ENCODE peak calls at places on chromosomes 5 and 9, in four cellular contexts. G is colonic mucosa, D is K562, H is fibroblast of lung. S is an unnamed sample.

GRCh38 chr5:66538531-66538930 is 57.7 kb upstream of the MAST4 start:
- DNase-seq in D (no peak), H (peak), G (no peak), S (no peak)

GRCh38 chr9:136047076-136047774 is 47.9 kb downstream of the NACC2 start:
- DNase-seq in D (no peak), H (no peak), G (no peak), S (no peak)

GRCh38 chr9:35431467-35431866 is 58.4 kb upstream of the RUSC2 start:
- DNase-seq in G (no peak), D (no peak), H (no peak), S (no peak)

GRCh38 chr9:71285191-71285656 is 163.8 kb upstream of the TRPM3 start:
- DNase-seq in D (peak), G (peak), H (peak), S (peak)

GRCh38 chr9:92350129-92350739 is 24.5 kb downstream of the CENPP start:
- DNase-seq in D (no peak), G (no peak), H (peak), S (no peak)

GRCh38 chr5:8418049-8418426 is 549.1 kb downstream of the MTRR start:
- DNase-seq in G (no peak), D (no peak), H (no peak), S (no peak)

GRCh38 chr5:107831612-107832395 is 161.1 kb upstream of the EFNA5 start:
- DNase-seq in G (no peak), D (no peak), H (peak), S (no peak)

GRCh38 chr9:119027901-119028699 is 341.1 kb downstream of the BRINP1 start:
- DNase-seq in G (no peak), H (no peak), D (peak), S (no peak)

GRCh38 chr9:80698725-80699124 is 990.6 kb downstream of the TLE1 start:
- DNase-seq in D (no peak), H (peak), G (no peak), S (no peak)

GRCh38 chr5:2746642-2747041 is 4.8 kb downstream of the IRX2 start:
- DNase-seq in G (no peak), H (peak), D (no peak), S (no peak)

GRCh38 chr9:130058887-130059286 is 5.2 kb downstream of the GPR107 start:
- DNase-seq in H (no peak), D (no peak), G (peak), S (no peak)

GRCh38 chr9:133417541-133418461 is at the start of gene REXO4:
- DNase-seq in G (peak), D (peak), H (peak), S (peak)

GRCh38 chr5:485113-485942 is 38.9 kb downstream of the SLC9A3 start:
- DNase-seq in H (no peak), G (no peak), D (no peak), S (no peak)

GRCh38 chr5:179815491-179816249 is 5.0 kb upstream of the SQSTM1 start:
- DNase-seq in G (no peak), D (no peak), H (no peak), S (no peak)

GRCh38 chr9:8186553-8186952 is 387.0 kb upstream of the DMAC1 start:
- DNase-seq in G (no peak), D (peak), H (no peak), S (no peak)

GRCh38 chr5:113989913-113990305 is 372.0 kb upstream of the KCNN2 start:
- DNase-seq in H (peak), G (no peak), D (no peak), S (no peak)

DNA sequence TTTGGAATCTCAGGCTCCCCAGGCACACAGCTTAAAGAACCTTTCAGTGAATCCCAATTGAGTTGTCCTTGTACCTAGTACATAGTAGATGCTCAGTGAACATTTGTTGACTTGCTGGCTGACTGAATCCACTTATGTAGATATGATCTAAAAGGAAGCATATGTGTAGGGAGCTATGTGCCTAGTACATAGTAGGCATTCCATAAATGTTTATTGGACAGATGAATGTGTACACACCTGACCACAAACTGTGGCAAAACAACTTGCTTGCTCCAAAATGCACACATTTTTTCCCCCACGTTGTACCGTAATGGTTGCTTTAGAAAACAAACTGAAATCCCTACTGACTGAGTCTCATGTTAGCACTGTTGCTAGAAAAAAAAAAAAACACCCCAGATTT is 80.2 kb upstream of the IL12B start:
- DNase-seq in H (peak), G (no peak), D (no peak), S (no peak)
- H3K9ac ChIP-seq in H (no peak), G (no peak), D (no peak), S (no peak)

DNA sequence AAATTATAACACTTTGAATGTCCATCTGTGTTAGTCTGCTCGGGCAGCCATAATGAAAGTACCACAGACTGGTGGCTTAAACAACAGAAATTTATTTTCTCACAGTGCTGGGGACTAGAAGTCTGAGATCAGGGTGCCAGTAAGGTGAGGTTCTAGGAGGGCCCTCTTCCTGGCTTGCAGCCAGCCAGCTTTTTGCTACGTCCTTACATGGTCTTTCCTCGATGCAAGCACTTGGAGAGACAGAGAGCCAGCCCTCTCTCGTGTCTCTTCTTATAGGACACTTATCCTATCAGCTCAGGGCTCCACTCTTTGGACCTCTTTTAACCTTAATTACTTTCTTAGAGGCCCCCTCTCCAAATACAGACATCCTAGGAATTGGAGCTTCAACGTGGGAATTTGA is 351.8 kb downstream of the SPOCK1 start:
- DNase-seq in H (no peak), G (no peak), D (no peak), S (no peak)
- H3K9ac ChIP-seq in H (no peak), G (no peak), D (no peak), S (no peak)

GRCh38 chr5:111016801-111017200 is 54.7 kb upstream of the TSLP start:
- DNase-seq in G (no peak), D (no peak), H (peak), S (no peak)
- H3K9ac ChIP-seq in G (no peak), D (no peak), H (no peak), S (no peak)

DNA sequence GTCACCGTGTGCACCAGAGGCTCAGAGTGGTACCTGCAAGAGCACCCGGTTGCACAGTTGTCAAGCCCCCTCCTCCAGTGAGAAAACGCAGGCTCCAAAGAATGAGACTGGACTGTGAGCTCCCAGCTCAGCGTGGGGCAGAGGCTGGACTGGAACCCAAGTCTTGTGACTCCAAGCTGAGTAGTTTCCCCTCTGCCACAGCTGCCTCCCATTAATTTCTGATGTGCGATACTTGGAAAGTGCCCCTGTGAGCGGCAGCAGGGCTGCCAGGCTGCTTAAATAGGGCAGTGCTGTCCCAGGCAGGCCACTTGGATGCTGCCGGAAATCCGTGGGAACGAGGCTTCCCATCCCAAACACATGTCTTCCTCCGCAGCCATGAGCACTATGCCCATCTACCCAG is 62.2 kb upstream of the ANGPTL2 start:
- DNase-seq in G (no peak), D (no peak), H (no peak), S (no peak)
- H3K9ac ChIP-seq in G (peak), D (no peak), H (peak), S (no peak)

GRCh38 chr5:33530963-33531298 is 90.2 kb downstream of the TARS1 start:
- DNase-seq in G (no peak), D (no peak), H (no peak), S (no peak)

GRCh38 chr5:33530183-33530962 is 89.6 kb downstream of the TARS1 start:
- DNase-seq in H (no peak), G (no peak), D (no peak), S (no peak)

GRCh38 chr5:33527696-33528095 is 86.9 kb downstream of the TARS1 start:
- DNase-seq in D (no peak), G (no peak), H (no peak), S (no peak)

GRCh38 chr5:33536802-33537201 is 96.0 kb downstream of the TARS1 start:
- DNase-seq in G (no peak), H (no peak), D (no peak), S (no peak)

DNA sequence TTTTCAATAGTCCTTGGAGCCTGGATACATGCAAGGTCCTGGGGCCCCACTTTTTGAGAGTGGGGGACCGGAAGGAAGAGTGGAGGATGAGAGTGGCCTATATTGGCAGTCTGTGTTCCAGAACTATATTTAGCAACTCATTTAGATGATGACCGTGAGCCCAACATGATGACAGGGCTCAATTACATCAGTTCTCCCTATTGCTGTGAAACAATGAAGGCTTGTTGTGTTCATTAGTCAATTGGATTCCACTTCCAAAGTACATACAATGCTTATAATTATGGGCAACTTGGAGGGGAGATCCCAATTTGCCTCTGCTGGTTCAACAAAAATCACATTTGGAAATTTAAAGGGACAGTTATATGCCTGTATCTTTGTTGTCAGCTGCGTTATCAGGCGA is 91.0 kb downstream of the TARS1 start:
- DNase-seq in H (no peak), D (no peak), G (no peak), S (no peak)
- H3K9ac ChIP-seq in H (no peak), D (no peak), G (no peak), S (no peak)

GRCh38 chr9:16134351-16134750 is 581.5 kb downstream of the CCDC171 start:
- DNase-seq in G (no peak), D (no peak), H (no peak), S (no peak)
- H3K9ac ChIP-seq in G (no peak), D (no peak), H (no peak), S (no peak)

GRCh38 chr9:88498880-88499279 is 36.1 kb upstream of the NXNL2 start:
- DNase-seq in H (no peak), G (no peak), D (no peak), S (no peak)

GRCh38 chr9:88503845-88504764 is 30.9 kb upstream of the NXNL2 start:
- DNase-seq in G (no peak), D (no peak), H (no peak), S (no peak)

GRCh38 chr9:88502552-88503034 is 32.4 kb upstream of the NXNL2 start:
- DNase-seq in G (no peak), D (no peak), H (no peak), S (no peak)

GRCh38 chr9:88501086-88501485 is 33.9 kb upstream of the NXNL2 start:
- DNase-seq in H (no peak), D (no peak), G (no peak), S (no peak)

DNA sequence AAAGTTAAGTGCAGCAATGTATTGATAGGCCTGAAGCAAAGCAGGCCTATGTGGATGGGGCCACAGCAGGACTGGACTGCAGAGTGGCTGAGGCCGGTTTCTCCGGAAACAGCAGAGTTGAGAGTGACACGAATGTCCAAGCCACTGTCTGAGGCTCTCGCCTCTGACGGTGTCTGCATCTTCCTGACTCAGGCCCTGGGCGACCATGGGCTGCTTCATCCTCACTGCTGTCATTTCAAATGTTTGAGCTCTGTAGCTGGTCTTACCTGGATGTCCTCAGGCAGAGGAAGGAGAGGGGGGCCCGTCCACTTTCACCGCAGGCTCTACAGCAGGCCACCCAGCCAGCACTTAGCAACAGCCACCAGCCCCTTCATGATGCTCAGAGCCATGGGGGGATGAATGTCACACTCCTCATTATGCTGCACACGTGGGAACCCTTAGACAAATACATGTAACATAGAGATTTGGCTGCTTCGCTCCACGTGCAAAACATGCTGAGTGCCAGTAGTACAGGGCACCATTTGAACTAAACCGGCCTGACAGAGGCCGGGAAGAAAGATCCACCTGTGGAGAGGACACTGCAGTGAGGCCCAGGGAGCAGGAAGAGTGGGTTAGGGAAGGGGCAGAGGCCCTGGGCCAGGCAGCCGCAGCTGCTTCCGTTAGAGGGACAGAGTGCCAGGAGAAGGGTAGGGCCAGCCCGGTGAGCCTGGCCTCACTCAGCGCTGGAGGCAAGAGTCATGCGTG is 31.7 kb upstream of the NXNL2 start:
- DNase-seq in G (no peak), D (no peak), H (no peak), S (no peak)
- H3K9ac ChIP-seq in G (no peak), D (no peak), H (no peak), S (no peak)

GRCh38 chr5:115330868-115331267 is 34.4 kb upstream of the CCDC112 start:
- DNase-seq in D (no peak), H (no peak), G (no peak), S (no peak)
- H3K9ac ChIP-seq in D (no peak), H (no peak), G (no peak), S (no peak)

DNA sequence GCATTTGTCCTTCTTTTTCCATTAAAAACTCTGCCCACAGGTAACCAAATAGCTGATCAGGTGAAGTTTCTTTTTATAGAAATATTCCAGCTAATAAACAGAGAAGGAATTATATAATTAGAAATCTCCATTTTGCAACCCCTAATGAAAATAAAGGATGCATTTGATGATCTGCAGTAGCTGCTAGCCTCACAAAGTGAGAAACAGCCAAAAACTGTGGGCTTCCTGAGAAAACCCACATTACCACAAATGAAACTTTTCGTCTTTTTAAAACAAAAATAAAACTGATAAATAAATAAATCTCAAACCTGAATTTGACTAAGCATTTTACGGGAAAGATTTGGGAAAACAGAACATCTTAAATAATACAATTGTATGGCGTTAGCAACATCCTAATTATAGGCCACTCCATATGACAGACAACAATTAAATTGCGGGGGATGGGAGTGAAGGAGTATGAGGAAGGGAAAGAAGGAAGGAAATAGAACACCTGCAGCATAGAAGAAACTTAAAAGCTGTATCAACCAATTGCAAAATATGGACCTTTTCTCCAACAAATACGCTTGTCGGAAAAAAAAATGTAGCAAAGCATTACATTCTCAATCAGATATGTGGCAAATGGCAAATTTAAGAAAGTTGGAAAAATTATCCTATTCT is 283.0 kb upstream of the ITGA1 start:
- DNase-seq in D (no peak), G (no peak), H (no peak), S (no peak)
- H3K9ac ChIP-seq in D (no peak), G (no peak), H (no peak), S (no peak)

S was measured in neuronal stem cell.